ENCODE peak calls at places on chromosome 2, in ten cellular contexts. One of them, this sample, is unnamed.

GRCh38 chr2:231455890-231456289 is 8.4 kb downstream of the NCL start:
- DNase-seq in fibroblast of lung: no peak
- DNase-seq in CD8-positive, alpha-beta T cell: no peak
- DNase-seq in K562: no peak
- DNase-seq in GM10248: no peak
- DNase-seq in right atrium auricular region: no peak
- DNase-seq in GM13976: no peak
- DNase-seq in sigmoid colon: no peak
- DNase-seq in nephron progenitor cell: no peak
- DNase-seq in astrocyte: no peak
- DNase-seq in this sample: no peak

GRCh38 chr2:178513876-178514275 is 33.6 kb downstream of the PLEKHA3 start:
- DNase-seq in fibroblast of lung: peak
- DNase-seq in CD8-positive, alpha-beta T cell: no peak
- DNase-seq in K562: no peak
- DNase-seq in GM10248: no peak
- DNase-seq in right atrium auricular region: no peak
- DNase-seq in GM13976: no peak
- DNase-seq in sigmoid colon: no peak
- DNase-seq in nephron progenitor cell: no peak
- DNase-seq in astrocyte: peak
- DNase-seq in this sample: no peak

GRCh38 chr2:44290271-44290670 is 15.0 kb downstream of the SLC3A1 start:
- DNase-seq in fibroblast of lung: peak
- DNase-seq in CD8-positive, alpha-beta T cell: no peak
- DNase-seq in K562: no peak
- DNase-seq in GM10248: no peak
- DNase-seq in right atrium auricular region: no peak
- DNase-seq in GM13976: no peak
- DNase-seq in sigmoid colon: no peak
- DNase-seq in nephron progenitor cell: no peak
- DNase-seq in astrocyte: peak
- DNase-seq in this sample: peak

GRCh38 chr2:13968811-13969210 is 663.7 kb upstream of the LRATD1 start:
- DNase-seq in fibroblast of lung: no peak
- DNase-seq in CD8-positive, alpha-beta T cell: no peak
- DNase-seq in K562: no peak
- DNase-seq in GM10248: no peak
- DNase-seq in right atrium auricular region: no peak
- DNase-seq in GM13976: no peak
- DNase-seq in sigmoid colon: no peak
- DNase-seq in nephron progenitor cell: no peak
- DNase-seq in astrocyte: no peak
- DNase-seq in this sample: no peak

GRCh38 chr2:105802587-105802986 is 57.9 kb downstream of the NCK2 start:
- DNase-seq in fibroblast of lung: no peak
- DNase-seq in CD8-positive, alpha-beta T cell: peak
- DNase-seq in K562: no peak
- DNase-seq in GM10248: peak
- DNase-seq in right atrium auricular region: no peak
- DNase-seq in GM13976: peak
- DNase-seq in sigmoid colon: no peak
- DNase-seq in nephron progenitor cell: no peak
- DNase-seq in astrocyte: no peak
- DNase-seq in this sample: no peak

GRCh38 chr2:156845806-156846558 is 409.8 kb downstream of the GPD2 start:
- DNase-seq in fibroblast of lung: peak
- DNase-seq in CD8-positive, alpha-beta T cell: no peak
- DNase-seq in K562: no peak
- DNase-seq in GM10248: no peak
- DNase-seq in right atrium auricular region: no peak
- DNase-seq in GM13976: no peak
- DNase-seq in sigmoid colon: no peak
- DNase-seq in nephron progenitor cell: no peak
- DNase-seq in astrocyte: peak
- DNase-seq in this sample: peak

GRCh38 chr2:188665196-188665595 is 309.0 kb upstream of the COL3A1 start:
- DNase-seq in fibroblast of lung: peak
- DNase-seq in CD8-positive, alpha-beta T cell: no peak
- DNase-seq in K562: no peak
- DNase-seq in GM10248: no peak
- DNase-seq in right atrium auricular region: no peak
- DNase-seq in GM13976: no peak
- DNase-seq in sigmoid colon: no peak
- DNase-seq in nephron progenitor cell: no peak
- DNase-seq in astrocyte: peak
- DNase-seq in this sample: peak

GRCh38 chr2:237889811-237890210 is 30.4 kb downstream of the RAMP1 start:
- DNase-seq in fibroblast of lung: no peak
- DNase-seq in CD8-positive, alpha-beta T cell: no peak
- DNase-seq in K562: no peak
- DNase-seq in GM10248: no peak
- DNase-seq in right atrium auricular region: no peak
- DNase-seq in GM13976: no peak
- DNase-seq in sigmoid colon: peak
- DNase-seq in nephron progenitor cell: no peak
- DNase-seq in astrocyte: no peak
- DNase-seq in this sample: no peak

GRCh38 chr2:230671117-230671516 is 41.5 kb upstream of the CAB39 start:
- DNase-seq in fibroblast of lung: peak
- DNase-seq in CD8-positive, alpha-beta T cell: no peak
- DNase-seq in K562: no peak
- DNase-seq in GM10248: no peak
- DNase-seq in right atrium auricular region: no peak
- DNase-seq in GM13976: no peak
- DNase-seq in sigmoid colon: no peak
- DNase-seq in nephron progenitor cell: no peak
- DNase-seq in astrocyte: peak
- DNase-seq in this sample: peak

GRCh38 chr2:142010871-142011270 is 119.9 kb downstream of the LRP1B start:
- DNase-seq in fibroblast of lung: peak
- DNase-seq in CD8-positive, alpha-beta T cell: no peak
- DNase-seq in K562: no peak
- DNase-seq in GM10248: no peak
- DNase-seq in right atrium auricular region: no peak
- DNase-seq in GM13976: no peak
- DNase-seq in sigmoid colon: no peak
- DNase-seq in nephron progenitor cell: no peak
- DNase-seq in astrocyte: peak
- DNase-seq in this sample: no peak

GRCh38 chr2:160365691-160366367 is 127.8 kb downstream of the RBMS1 start:
- DNase-seq in fibroblast of lung: peak
- DNase-seq in CD8-positive, alpha-beta T cell: no peak
- DNase-seq in K562: no peak
- DNase-seq in GM10248: no peak
- DNase-seq in right atrium auricular region: peak
- DNase-seq in GM13976: no peak
- DNase-seq in sigmoid colon: peak
- DNase-seq in nephron progenitor cell: no peak
- DNase-seq in astrocyte: no peak
- DNase-seq in this sample: no peak

DNA sequence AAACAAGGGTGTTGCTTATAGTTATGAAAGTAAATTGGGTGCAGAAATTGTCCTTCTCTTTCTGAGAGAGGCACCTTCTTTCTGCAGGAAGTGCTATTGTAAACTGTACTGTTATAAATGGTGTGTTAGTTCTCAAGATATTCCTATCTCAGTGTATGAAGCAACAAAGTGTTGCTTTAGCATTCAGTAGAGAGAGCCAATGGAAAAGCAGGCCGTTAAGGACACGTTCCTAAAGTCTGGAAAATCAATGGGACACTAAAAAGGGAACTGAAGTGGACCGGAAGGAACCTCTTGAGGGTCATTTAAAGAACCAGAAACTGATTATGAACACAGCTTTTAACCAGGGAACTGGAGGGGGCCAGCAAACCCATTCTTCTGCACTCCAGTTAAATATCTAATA is 510.0 kb upstream of the ZEB2 start:
- DNase-seq in fibroblast of lung: no peak
- DNase-seq in CD8-positive, alpha-beta T cell: no peak
- DNase-seq in K562: no peak
- DNase-seq in GM10248: no peak
- DNase-seq in right atrium auricular region: no peak
- DNase-seq in GM13976: no peak
- DNase-seq in sigmoid colon: no peak
- DNase-seq in nephron progenitor cell: no peak
- DNase-seq in astrocyte: no peak
- DNase-seq in this sample: no peak
- TF ChIP-seq CTCF in fibroblast of lung: no peak
- TF ChIP-seq CTCF in CD8-positive, alpha-beta T cell: no peak
- TF ChIP-seq CTCF in K562: no peak
- TF ChIP-seq CTCF in GM10248: no peak
- TF ChIP-seq CTCF in right atrium auricular region: no peak
- TF ChIP-seq CTCF in GM13976: no peak
- TF ChIP-seq CTCF in sigmoid colon: no peak
- TF ChIP-seq CTCF in nephron progenitor cell: no peak
- TF ChIP-seq CTCF in astrocyte: no peak
- TF ChIP-seq CTCF in this sample: no peak

DNA sequence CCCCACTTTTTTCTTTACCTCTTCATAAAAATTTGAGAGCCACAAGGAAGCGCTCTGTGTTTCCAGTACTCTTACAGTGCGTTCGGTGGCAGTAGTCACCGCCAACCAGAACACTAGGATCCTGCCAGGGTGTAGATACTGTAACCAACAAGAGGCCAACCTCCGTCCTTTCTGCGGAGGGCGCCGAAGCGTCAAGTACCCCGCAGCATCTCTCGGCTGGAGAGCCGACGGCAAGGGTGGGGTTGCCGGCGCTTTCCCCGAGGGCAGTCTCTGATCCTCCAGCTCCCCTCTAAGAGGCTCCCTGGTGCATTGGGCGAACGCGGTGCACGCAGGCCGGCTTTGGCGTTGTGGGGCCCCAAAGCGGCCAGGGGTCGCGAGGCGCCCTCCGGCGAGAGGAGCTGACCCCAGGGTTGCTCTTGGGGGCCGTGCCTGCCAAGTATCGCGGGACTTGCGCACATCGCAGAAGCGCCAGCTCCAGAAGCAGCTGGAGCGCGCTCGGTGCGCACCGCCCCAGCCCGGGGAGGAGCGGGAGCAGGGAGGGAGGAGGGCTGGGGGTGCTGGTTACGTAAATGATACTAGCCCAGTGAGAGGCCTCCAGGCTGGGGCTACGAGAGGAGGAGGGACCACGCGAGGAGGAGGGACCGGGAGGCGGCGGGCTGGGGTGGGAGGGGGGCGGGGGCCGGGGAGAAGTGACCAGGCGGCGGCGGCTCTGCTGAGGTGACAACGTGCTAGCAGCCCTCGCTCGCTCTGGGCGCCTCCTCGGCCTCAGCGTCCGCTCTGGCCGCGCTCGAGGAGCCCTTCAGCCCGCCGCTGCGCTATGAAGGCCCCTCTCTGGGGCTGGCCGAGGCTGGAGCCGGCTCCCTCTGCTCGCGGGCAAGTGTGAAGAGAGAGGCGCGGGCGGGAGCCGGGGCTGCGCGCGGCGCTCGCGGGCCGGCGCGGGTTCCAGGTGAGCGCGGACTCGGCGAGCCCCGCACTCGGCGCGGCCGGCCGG is at the start of gene GALNT13:
- DNase-seq in fibroblast of lung: peak
- DNase-seq in CD8-positive, alpha-beta T cell: no peak
- DNase-seq in K562: no peak
- DNase-seq in GM10248: no peak
- DNase-seq in right atrium auricular region: no peak
- DNase-seq in GM13976: peak
- DNase-seq in sigmoid colon: peak
- DNase-seq in nephron progenitor cell: peak
- DNase-seq in astrocyte: peak
- DNase-seq in this sample: no peak
- TF ChIP-seq CTCF in fibroblast of lung: no peak
- TF ChIP-seq CTCF in CD8-positive, alpha-beta T cell: no peak
- TF ChIP-seq CTCF in K562: no peak
- TF ChIP-seq CTCF in GM10248: no peak
- TF ChIP-seq CTCF in right atrium auricular region: no peak
- TF ChIP-seq CTCF in GM13976: no peak
- TF ChIP-seq CTCF in sigmoid colon: no peak
- TF ChIP-seq CTCF in nephron progenitor cell: no peak
- TF ChIP-seq CTCF in astrocyte: no peak
- TF ChIP-seq CTCF in this sample: no peak

DNA sequence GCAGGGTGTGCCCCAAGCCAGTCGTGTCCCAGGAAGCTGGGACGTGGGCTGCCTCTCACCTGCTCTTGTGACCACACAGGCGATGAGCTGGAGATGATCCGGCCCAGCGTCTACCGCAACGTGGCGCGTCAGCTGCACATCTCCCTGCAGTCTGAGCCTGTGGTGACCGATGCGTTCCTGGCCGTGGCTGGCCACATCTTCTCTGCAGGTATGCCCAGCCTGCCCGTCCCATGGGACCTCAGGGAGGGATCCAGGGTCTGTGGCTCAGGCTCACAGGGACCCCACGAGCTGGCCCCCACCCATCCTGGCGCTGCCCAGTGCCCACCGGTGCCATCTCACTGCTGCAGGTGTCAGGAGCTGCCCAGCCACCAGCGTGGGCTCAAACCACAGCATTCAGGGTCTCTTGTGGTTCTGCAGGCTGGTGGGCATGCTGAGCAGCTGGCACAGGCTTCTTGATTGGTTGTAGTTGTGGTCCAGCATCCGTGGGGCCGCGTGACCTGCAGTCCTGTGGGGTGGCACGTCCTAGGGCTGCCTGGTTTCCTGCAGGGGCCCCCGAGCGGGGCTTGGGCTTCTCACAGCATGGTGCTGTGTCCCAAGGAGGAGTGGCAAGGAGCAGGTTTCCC is 3.8 kb downstream of the BOK start:
- DNase-seq in fibroblast of lung: no peak
- DNase-seq in CD8-positive, alpha-beta T cell: no peak
- DNase-seq in K562: no peak
- DNase-seq in GM10248: no peak
- DNase-seq in right atrium auricular region: no peak
- DNase-seq in GM13976: no peak
- DNase-seq in sigmoid colon: no peak
- DNase-seq in nephron progenitor cell: no peak
- DNase-seq in astrocyte: no peak
- DNase-seq in this sample: no peak
- TF ChIP-seq CTCF in fibroblast of lung: no peak
- TF ChIP-seq CTCF in CD8-positive, alpha-beta T cell: no peak
- TF ChIP-seq CTCF in K562: no peak
- TF ChIP-seq CTCF in GM10248: no peak
- TF ChIP-seq CTCF in right atrium auricular region: no peak
- TF ChIP-seq CTCF in GM13976: no peak
- TF ChIP-seq CTCF in sigmoid colon: no peak
- TF ChIP-seq CTCF in nephron progenitor cell: no peak
- TF ChIP-seq CTCF in astrocyte: no peak
- TF ChIP-seq CTCF in this sample: no peak

DNA sequence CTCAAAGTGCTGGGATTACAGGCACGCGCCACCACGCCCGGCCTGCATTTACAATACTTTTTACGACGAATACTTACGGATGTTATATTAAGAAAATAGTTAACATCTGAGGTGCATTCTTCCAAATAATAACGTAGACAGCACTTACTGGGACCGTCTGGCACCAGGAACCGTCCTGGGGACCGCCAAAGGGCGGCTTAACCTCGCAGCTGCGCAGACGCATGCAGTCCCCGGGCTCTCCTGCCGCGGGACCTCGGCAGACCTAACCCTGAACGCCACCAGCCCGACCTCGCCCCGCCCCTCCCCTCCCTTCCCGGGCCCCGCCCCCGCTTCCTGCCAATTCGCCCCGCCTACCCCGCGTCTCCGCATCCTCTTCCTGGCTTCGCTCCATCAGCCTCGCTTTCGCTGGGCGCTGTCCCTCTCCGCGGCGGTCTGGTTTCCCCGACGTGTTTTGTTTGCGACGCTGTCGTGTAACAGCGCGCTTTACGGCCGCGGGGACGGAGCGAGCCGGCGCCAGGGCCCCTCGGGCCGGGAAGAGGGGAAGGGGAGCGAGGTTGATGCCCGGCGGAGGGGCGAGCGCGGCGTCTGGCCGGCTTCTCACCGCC is at the start of gene CNOT11:
- DNase-seq in fibroblast of lung: peak
- DNase-seq in CD8-positive, alpha-beta T cell: peak
- DNase-seq in K562: peak
- DNase-seq in GM10248: peak
- DNase-seq in right atrium auricular region: peak
- DNase-seq in GM13976: peak
- DNase-seq in sigmoid colon: peak
- DNase-seq in nephron progenitor cell: peak
- DNase-seq in astrocyte: peak
- DNase-seq in this sample: peak
- TF ChIP-seq CTCF in fibroblast of lung: no peak
- TF ChIP-seq CTCF in CD8-positive, alpha-beta T cell: no peak
- TF ChIP-seq CTCF in K562: no peak
- TF ChIP-seq CTCF in GM10248: no peak
- TF ChIP-seq CTCF in right atrium auricular region: no peak
- TF ChIP-seq CTCF in GM13976: no peak
- TF ChIP-seq CTCF in sigmoid colon: no peak
- TF ChIP-seq CTCF in nephron progenitor cell: no peak
- TF ChIP-seq CTCF in astrocyte: no peak
- TF ChIP-seq CTCF in this sample: no peak

This sample was measured in HFFc6.